ENCODE peak calls at places on chromosomes 4 and X, in nine cellular contexts. One of them, this sample, is unnamed.

GRCh38 chr4:153232768-153233167 is 28.5 kb downstream of the TRIM2 start:
- DNase-seq in thyroid gland: peak; percentile 72
- DNase-seq in left ventricle myocardium superior: peak; percentile 68
- DNase-seq in NT2/D1: no peak
- DNase-seq in left colon: no peak
- DNase-seq in NCI-H1417: no peak
- DNase-seq in head of caudate nucleus: no peak
- DNase-seq in AG08395: no peak
- DNase-seq in T-helper 2 cell treated with Interferon-gamma antibody and Interleukin-4, amounts not matched to agents 5 μg/mL and 100 μg/mL, for 36 hours: no peak
- DNase-seq in this sample: peak; percentile 17

GRCh38 chrX:9905288-9905687 is 61.9 kb upstream of the CLDN34 start:
- DNase-seq in left colon: no peak
- DNase-seq in thyroid gland: no peak
- DNase-seq in T-helper 2 cell treated with Interferon-gamma antibody and Interleukin-4, amounts not matched to agents 5 μg/mL and 100 μg/mL, for 36 hours: no peak
- DNase-seq in head of caudate nucleus: no peak
- DNase-seq in NCI-H1417: no peak
- DNase-seq in left ventricle myocardium superior: no peak
- DNase-seq in NT2/D1: no peak
- DNase-seq in AG08395: no peak
- DNase-seq in this sample: no peak

GRCh38 chrX:42818151-42818921 is 40.4 kb upstream of the PPP1R2C start:
- DNase-seq in left colon: no peak
- DNase-seq in NT2/D1: no peak
- DNase-seq in head of caudate nucleus: no peak
- DNase-seq in T-helper 2 cell treated with Interferon-gamma antibody and Interleukin-4, amounts not matched to agents 5 μg/mL and 100 μg/mL, for 36 hours: no peak
- DNase-seq in AG08395: no peak
- DNase-seq in thyroid gland: no peak
- DNase-seq in left ventricle myocardium superior: no peak
- DNase-seq in NCI-H1417: no peak
- DNase-seq in this sample: no peak

GRCh38 chr4:37685211-37685725 is 908 bp downstream of the RELL1 start:
- DNase-seq in thyroid gland: no peak
- DNase-seq in head of caudate nucleus: no peak
- DNase-seq in left colon: no peak
- DNase-seq in NT2/D1: no peak
- DNase-seq in left ventricle myocardium superior: no peak
- DNase-seq in T-helper 2 cell treated with Interferon-gamma antibody and Interleukin-4, amounts not matched to agents 5 μg/mL and 100 μg/mL, for 36 hours: peak; percentile 54
- DNase-seq in AG08395: peak; percentile 45
- DNase-seq in NCI-H1417: peak; percentile 47
- DNase-seq in this sample: no peak

GRCh38 chrX:23668335-23668734 is 1.0 kb downstream of the PRDX4 start:
- DNase-seq in T-helper 2 cell treated with Interferon-gamma antibody and Interleukin-4, amounts not matched to agents 5 μg/mL and 100 μg/mL, for 36 hours: no peak
- DNase-seq in NCI-H1417: no peak
- DNase-seq in head of caudate nucleus: no peak
- DNase-seq in thyroid gland: no peak
- DNase-seq in left colon: no peak
- DNase-seq in AG08395: no peak
- DNase-seq in left ventricle myocardium superior: no peak
- DNase-seq in NT2/D1: no peak
- DNase-seq in this sample: no peak

GRCh38 chr4:156615066-156615514 is 356.5 kb downstream of the PDGFC start:
- DNase-seq in left colon: no peak
- DNase-seq in head of caudate nucleus: no peak
- DNase-seq in thyroid gland: no peak
- DNase-seq in left ventricle myocardium superior: no peak
- DNase-seq in AG08395: peak; percentile 84
- DNase-seq in T-helper 2 cell treated with Interferon-gamma antibody and Interleukin-4, amounts not matched to agents 5 μg/mL and 100 μg/mL, for 36 hours: no peak
- DNase-seq in NCI-H1417: no peak
- DNase-seq in NT2/D1: no peak
- DNase-seq in this sample: no peak

GRCh38 chr4:188551156-188551555 is 411.9 kb downstream of the TRIML1 start:
- DNase-seq in left ventricle myocardium superior: no peak
- DNase-seq in NCI-H1417: no peak
- DNase-seq in NT2/D1: no peak
- DNase-seq in T-helper 2 cell treated with Interferon-gamma antibody and Interleukin-4, amounts not matched to agents 5 μg/mL and 100 μg/mL, for 36 hours: no peak
- DNase-seq in AG08395: no peak
- DNase-seq in thyroid gland: no peak
- DNase-seq in left colon: no peak
- DNase-seq in head of caudate nucleus: no peak
- DNase-seq in this sample: no peak

GRCh38 chr4:15912961-15913630 is 25.4 kb downstream of the FGFBP1 start:
- DNase-seq in thyroid gland: no peak
- DNase-seq in head of caudate nucleus: no peak
- DNase-seq in NCI-H1417: no peak
- DNase-seq in left ventricle myocardium superior: no peak
- DNase-seq in T-helper 2 cell treated with Interferon-gamma antibody and Interleukin-4, amounts not matched to agents 5 μg/mL and 100 μg/mL, for 36 hours: no peak
- DNase-seq in NT2/D1: no peak
- DNase-seq in left colon: no peak
- DNase-seq in AG08395: no peak
- DNase-seq in this sample: no peak

GRCh38 chr4:3529363-3529762 is 2.9 kb downstream of the LRPAP1 start:
- DNase-seq in head of caudate nucleus: peak; percentile 54
- DNase-seq in thyroid gland: no peak
- DNase-seq in left colon: peak; percentile 25
- DNase-seq in AG08395: no peak
- DNase-seq in NCI-H1417: no peak
- DNase-seq in left ventricle myocardium superior: peak; percentile 62
- DNase-seq in NT2/D1: no peak
- DNase-seq in T-helper 2 cell treated with Interferon-gamma antibody and Interleukin-4, amounts not matched to agents 5 μg/mL and 100 μg/mL, for 36 hours: no peak
- DNase-seq in this sample: no peak